ENCODE peak calls at places on chromosomes 6 and 20, in five cellular contexts. One of them, this sample, is unnamed.

GRCh38 chr20:51800132-51800721 is 2.1 kb downstream of the SALL4 start:
- DNase-seq in fibroblast of mammary gland: peak; percentile 16
- DNase-seq in GM12878: no peak
- DNase-seq in esophagus squamous epithelium: no peak
- DNase-seq in IMR-90: no peak
- DNase-seq in this sample: no peak

GRCh38 chr6:163162874-163163213 is 251.7 kb upstream of the QKI start:
- DNase-seq in fibroblast of mammary gland: no peak
- DNase-seq in GM12878: no peak
- DNase-seq in esophagus squamous epithelium: no peak
- DNase-seq in IMR-90: no peak
- DNase-seq in this sample: no peak

GRCh38 chr20:41287327-41287726 is 30.2 kb downstream of the ZHX3 start:
- DNase-seq in fibroblast of mammary gland: peak; percentile 96
- DNase-seq in GM12878: no peak
- DNase-seq in esophagus squamous epithelium: no peak
- DNase-seq in IMR-90: peak; percentile 97
- DNase-seq in this sample: no peak

GRCh38 chr20:41256516-41256915 is 61.0 kb downstream of the ZHX3 start:
- DNase-seq in fibroblast of mammary gland: no peak
- DNase-seq in GM12878: no peak
- DNase-seq in esophagus squamous epithelium: no peak
- DNase-seq in IMR-90: no peak
- DNase-seq in this sample: no peak

GRCh38 chr6:156685823-156686428 is 91.3 kb upstream of the ARID1B start:
- DNase-seq in fibroblast of mammary gland: no peak
- DNase-seq in GM12878: no peak
- DNase-seq in esophagus squamous epithelium: no peak
- DNase-seq in IMR-90: no peak
- DNase-seq in this sample: no peak

GRCh38 chr20:39016076-39016475 is 53.9 kb downstream of the DHX35 start:
- DNase-seq in fibroblast of mammary gland: peak; percentile 4
- DNase-seq in GM12878: no peak
- DNase-seq in esophagus squamous epithelium: no peak
- DNase-seq in IMR-90: no peak
- DNase-seq in this sample: peak; percentile 11

GRCh38 chr6:134525190-134525868 is 207.4 kb upstream of the SGK1 start:
- DNase-seq in fibroblast of mammary gland: no peak
- DNase-seq in GM12878: no peak
- DNase-seq in esophagus squamous epithelium: no peak
- DNase-seq in IMR-90: no peak
- DNase-seq in this sample: no peak

GRCh38 chr6:112480551-112480950 is 133.4 kb downstream of the RFPL4B start:
- DNase-seq in fibroblast of mammary gland: peak; percentile 66
- DNase-seq in GM12878: no peak
- DNase-seq in esophagus squamous epithelium: no peak
- DNase-seq in IMR-90: peak; percentile 82
- DNase-seq in this sample: no peak

GRCh38 chr6:101513181-101513580 is 119.7 kb downstream of the GRIK2 start:
- DNase-seq in fibroblast of mammary gland: no peak
- DNase-seq in GM12878: no peak
- DNase-seq in esophagus squamous epithelium: no peak
- DNase-seq in IMR-90: no peak
- DNase-seq in this sample: no peak

GRCh38 chr6:83226517-83226916 is 33.4 kb downstream of the RWDD2A start:
- DNase-seq in fibroblast of mammary gland: peak; percentile 10
- DNase-seq in GM12878: no peak
- DNase-seq in esophagus squamous epithelium: no peak
- DNase-seq in IMR-90: peak; percentile 39
- DNase-seq in this sample: no peak

GRCh38 chr20:45821942-45822341 is 5.2 kb downstream of the TNNC2 start:
- DNase-seq in fibroblast of mammary gland: no peak
- DNase-seq in GM12878: no peak
- DNase-seq in esophagus squamous epithelium: no peak
- DNase-seq in IMR-90: no peak
- DNase-seq in this sample: no peak

GRCh38 chr6:131453803-131454202 is 119.2 kb upstream of the ARG1 start:
- DNase-seq in fibroblast of mammary gland: no peak
- DNase-seq in GM12878: no peak
- DNase-seq in esophagus squamous epithelium: no peak
- DNase-seq in IMR-90: no peak
- DNase-seq in this sample: no peak

GRCh38 chr6:10268111-10268510 is 146.8 kb downstream of the TFAP2A start:
- DNase-seq in fibroblast of mammary gland: no peak
- DNase-seq in GM12878: no peak
- DNase-seq in esophagus squamous epithelium: no peak
- DNase-seq in IMR-90: no peak
- DNase-seq in this sample: no peak

GRCh38 chr6:150395388-150396009 is 26.7 kb downstream of the IYD start:
- DNase-seq in fibroblast of mammary gland: peak; percentile 58
- DNase-seq in GM12878: no peak
- DNase-seq in esophagus squamous epithelium: no peak
- DNase-seq in IMR-90: peak; percentile 51
- DNase-seq in this sample: peak; percentile 42

GRCh38 chr6:124480021-124480430 is 482.2 kb upstream of the RNF217 start:
- DNase-seq in fibroblast of mammary gland: no peak
- DNase-seq in GM12878: no peak
- DNase-seq in esophagus squamous epithelium: no peak
- DNase-seq in IMR-90: no peak
- DNase-seq in this sample: peak; percentile 83

GRCh38 chr6:143313163-143313562 is 137.3 kb downstream of the ADAT2 start:
- DNase-seq in fibroblast of mammary gland: no peak
- DNase-seq in GM12878: no peak
- DNase-seq in esophagus squamous epithelium: no peak
- DNase-seq in IMR-90: no peak
- DNase-seq in this sample: no peak

GRCh38 chr6:87944541-87944954 is 103.1 kb upstream of the SPACA1 start:
- DNase-seq in fibroblast of mammary gland: peak; percentile 58
- DNase-seq in GM12878: no peak
- DNase-seq in esophagus squamous epithelium: no peak
- DNase-seq in IMR-90: peak; percentile 36
- DNase-seq in this sample: peak; percentile 54

GRCh38 chr20:49219924-49220831 is 962 bp downstream of the DDX27 start:
- DNase-seq in fibroblast of mammary gland: no peak
- DNase-seq in GM12878: no peak
- DNase-seq in esophagus squamous epithelium: no peak
- DNase-seq in IMR-90: no peak
- DNase-seq in this sample: no peak

GRCh38 chr20:58175425-58175824 is 53.0 kb downstream of the ANKRD60 start:
- DNase-seq in fibroblast of mammary gland: no peak
- DNase-seq in GM12878: no peak
- DNase-seq in esophagus squamous epithelium: no peak
- DNase-seq in IMR-90: no peak
- DNase-seq in this sample: no peak
- H3K4me3 ChIP-seq in fibroblast of mammary gland: no peak overlapping the region
- H3K4me3 ChIP-seq in GM12878: no peak overlapping the region
- H3K4me3 ChIP-seq in esophagus squamous epithelium: no peak overlapping the region
- H3K4me3 ChIP-seq in IMR-90: no peak overlapping the region
- H3K4me3 ChIP-seq in this sample: no peak overlapping the region

GRCh38 chr6:16540804-16541752 is 220.2 kb downstream of the ATXN1 start:
- DNase-seq in fibroblast of mammary gland: no peak
- DNase-seq in GM12878: no peak
- DNase-seq in esophagus squamous epithelium: no peak
- DNase-seq in IMR-90: no peak
- DNase-seq in this sample: no peak
- TF ChIP-seq CTCF in fibroblast of mammary gland: no peak
- TF ChIP-seq CTCF in GM12878: peak; percentile 26
- TF ChIP-seq CTCF in esophagus squamous epithelium: no peak
- TF ChIP-seq CTCF in IMR-90: no peak
- TF ChIP-seq CTCF in this sample: peak; percentile 27

GRCh38 chr6:41452763-41453162 is 93.4 kb upstream of the FOXP4 start:
- DNase-seq in fibroblast of mammary gland: no peak
- DNase-seq in GM12878: no peak
- DNase-seq in esophagus squamous epithelium: no peak
- DNase-seq in IMR-90: no peak
- DNase-seq in this sample: no peak

GRCh38 chr6:41450581-41450980 is 95.6 kb upstream of the FOXP4 start:
- DNase-seq in fibroblast of mammary gland: no peak
- DNase-seq in GM12878: no peak
- DNase-seq in esophagus squamous epithelium: no peak
- DNase-seq in IMR-90: no peak
- DNase-seq in this sample: no peak

GRCh38 chr6:41451039-41451438 is 95.1 kb upstream of the FOXP4 start:
- DNase-seq in fibroblast of mammary gland: no peak
- DNase-seq in GM12878: no peak
- DNase-seq in esophagus squamous epithelium: no peak
- DNase-seq in IMR-90: no peak
- DNase-seq in this sample: no peak

GRCh38 chr6:41453232-41453631 is 92.9 kb upstream of the FOXP4 start:
- DNase-seq in fibroblast of mammary gland: no peak
- DNase-seq in GM12878: no peak
- DNase-seq in esophagus squamous epithelium: no peak
- DNase-seq in IMR-90: no peak
- DNase-seq in this sample: no peak

DNA sequence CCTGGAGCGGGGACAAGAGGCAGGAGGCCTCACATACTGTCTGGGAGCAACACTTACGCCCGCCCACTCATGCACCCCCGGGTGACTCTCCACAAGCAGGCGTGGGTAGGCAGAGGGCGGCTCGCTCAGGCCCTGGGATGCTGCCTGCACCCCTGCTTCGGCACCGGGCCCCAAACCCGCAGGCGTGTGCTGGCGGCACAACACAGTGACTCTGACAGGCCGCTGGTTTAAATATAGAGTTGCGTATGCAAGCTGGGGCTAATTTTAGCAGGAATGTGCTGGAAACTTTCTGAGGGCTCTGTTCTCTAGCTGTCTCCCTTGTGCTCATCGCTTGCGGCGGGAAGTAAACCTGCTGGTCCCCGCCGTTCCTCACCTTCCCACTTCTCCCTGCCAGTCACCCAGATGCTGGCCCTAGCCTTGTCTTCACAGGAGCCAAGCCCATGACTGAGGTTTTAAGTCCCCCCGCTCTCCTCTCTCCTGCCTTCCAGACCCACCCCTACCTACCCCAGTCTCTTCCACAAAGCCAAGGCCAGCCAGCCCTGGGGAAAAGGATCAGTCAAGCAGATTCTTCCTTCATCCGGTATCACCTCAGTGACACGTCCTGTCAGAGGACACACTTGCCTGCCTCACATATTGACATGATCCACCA is 94.5 kb upstream of the FOXP4 start:
- DNase-seq in fibroblast of mammary gland: peak; percentile 47
- DNase-seq in GM12878: no peak
- DNase-seq in esophagus squamous epithelium: no peak
- DNase-seq in IMR-90: peak; percentile 59
- DNase-seq in this sample: no peak
- H3K4me3 ChIP-seq in fibroblast of mammary gland: no peak overlapping the region
- H3K4me3 ChIP-seq in GM12878: no peak overlapping the region
- H3K4me3 ChIP-seq in esophagus squamous epithelium: no peak overlapping the region
- H3K4me3 ChIP-seq in IMR-90: no peak overlapping the region
- H3K4me3 ChIP-seq in this sample: no peak overlapping the region

GRCh38 chr20:63496404-63497120 is 2.3 kb downstream of the EEF1A2 start:
- DNase-seq in fibroblast of mammary gland: no peak
- DNase-seq in GM12878: no peak
- DNase-seq in esophagus squamous epithelium: no peak
- DNase-seq in IMR-90: no peak
- DNase-seq in this sample: no peak
- TF ChIP-seq CTCF in fibroblast of mammary gland: no peak
- TF ChIP-seq CTCF in GM12878: no peak
- TF ChIP-seq CTCF in esophagus squamous epithelium: no peak
- TF ChIP-seq CTCF in IMR-90: no peak
- TF ChIP-seq CTCF in this sample: no peak

GRCh38 chr20:24461848-24462247 is 7.6 kb upstream of the SYNDIG1 start:
- DNase-seq in fibroblast of mammary gland: no peak
- DNase-seq in GM12878: no peak
- DNase-seq in esophagus squamous epithelium: no peak
- DNase-seq in IMR-90: no peak
- DNase-seq in this sample: no peak
- H3K4me3 ChIP-seq in fibroblast of mammary gland: no peak overlapping the region
- H3K4me3 ChIP-seq in GM12878: no peak overlapping the region
- H3K4me3 ChIP-seq in esophagus squamous epithelium: no peak overlapping the region
- H3K4me3 ChIP-seq in IMR-90: no peak overlapping the region
- H3K4me3 ChIP-seq in this sample: no peak overlapping the region

GRCh38 chr6:169240591-169241390 is 12.9 kb downstream of the THBS2 start:
- DNase-seq in fibroblast of mammary gland: peak; percentile 69
- DNase-seq in GM12878: no peak
- DNase-seq in esophagus squamous epithelium: no peak
- DNase-seq in IMR-90: peak; percentile 54
- DNase-seq in this sample: no peak

GRCh38 chr6:169241688-169242350 is 11.8 kb downstream of the THBS2 start:
- DNase-seq in fibroblast of mammary gland: no peak
- DNase-seq in GM12878: no peak
- DNase-seq in esophagus squamous epithelium: no peak
- DNase-seq in IMR-90: no peak
- DNase-seq in this sample: no peak

GRCh38 chr6:169243661-169244060 is 10.0 kb downstream of the THBS2 start:
- DNase-seq in fibroblast of mammary gland: no peak
- DNase-seq in GM12878: no peak
- DNase-seq in esophagus squamous epithelium: no peak
- DNase-seq in IMR-90: no peak
- DNase-seq in this sample: no peak

GRCh38 chr6:169244684-169245383 is 8.8 kb downstream of the THBS2 start:
- DNase-seq in fibroblast of mammary gland: no peak
- DNase-seq in GM12878: no peak
- DNase-seq in esophagus squamous epithelium: no peak
- DNase-seq in IMR-90: no peak
- DNase-seq in this sample: no peak

GRCh38 chr6:169243154-169243553 is 10.5 kb downstream of the THBS2 start:
- DNase-seq in fibroblast of mammary gland: no peak
- DNase-seq in GM12878: no peak
- DNase-seq in esophagus squamous epithelium: no peak
- DNase-seq in IMR-90: no peak
- DNase-seq in this sample: no peak
- TF ChIP-seq CTCF in fibroblast of mammary gland: no peak
- TF ChIP-seq CTCF in GM12878: no peak
- TF ChIP-seq CTCF in esophagus squamous epithelium: no peak
- TF ChIP-seq CTCF in IMR-90: no peak
- TF ChIP-seq CTCF in this sample: no peak